ENCODE peak calls at places on chromosome 10, in ten cellular contexts. B, W, I, D, P, A, E, T, Z and H are unnamed samples. For H3K4me1, the result is how much of the 10 kb centered on the place peaks cover.

GRCh38 chr10:118952493-118953295 is 76.8 kb upstream of the NANOS1 start:
- DNase-seq in P (no peak), T (no peak), E (peak), Z (no peak), W (no peak), D (no peak), B (peak), A (no peak), I (no peak), H (no peak)

GRCh38 chr10:73908853-73909611 is 1.9 kb upstream of the PLAU start:
- DNase-seq in Z (peak), B (peak), P (peak), T (no peak), E (no peak), A (peak), D (peak), W (peak), I (peak), H (peak)

GRCh38 chr10:72800000-72800740 is 93.4 kb upstream of the OIT3 start:
- DNase-seq in W (no peak), B (no peak), Z (no peak), I (no peak), T (no peak), E (no peak), D (no peak), A (no peak), P (peak), H (no peak)

GRCh38 chr10:22321831-22322662 is 1.1 kb downstream of the BMI1 start:
- DNase-seq in Z (peak), A (no peak), E (peak), P (peak), D (peak), B (no peak), I (no peak), T (no peak), W (no peak), H (no peak)

GRCh38 chr10:119758448-119758847 is 32.6 kb downstream of the INPP5F start:
- DNase-seq in E (no peak), Z (no peak), W (no peak), D (no peak), A (no peak), P (no peak), T (no peak), B (no peak), I (no peak), H (no peak)

GRCh38 chr10:33143160-33143728 is 185.2 kb upstream of the ITGB1 start:
- DNase-seq in B (no peak), D (peak), Z (no peak), W (no peak), T (no peak), I (peak), E (no peak), A (no peak), P (peak), H (no peak)

GRCh38 chr10:121005948-121006587 is 154.9 kb downstream of the WDR11 start:
- DNase-seq in B (no peak), E (no peak), D (no peak), I (no peak), Z (no peak), W (no peak), P (no peak), T (no peak), A (no peak), H (no peak)

GRCh38 chr10:48523212-48523819 is 81.6 kb downstream of the ARHGAP22 start:
- DNase-seq in E (peak), B (no peak), W (peak), P (peak), D (no peak), I (no peak), A (peak), T (no peak), Z (peak), H (no peak)

GRCh38 chr10:15370212-15370740 is 813 bp downstream of the FAM171A1 start:
- DNase-seq in Z (no peak), E (peak), W (no peak), T (no peak), A (no peak), B (peak), I (no peak), D (peak), P (peak), H (peak)

GRCh38 chr10:114262478-114262877 is 23.4 kb downstream of the VWA2 start:
- DNase-seq in Z (no peak), B (no peak), E (peak), A (no peak), I (no peak), W (no peak), P (no peak), D (no peak), T (no peak), H (no peak)

GRCh38 chr10:114521250-114521649 is 116.9 kb upstream of the AFAP1L2 start:
- DNase-seq in D (no peak), A (no peak), P (no peak), Z (no peak), T (no peak), B (no peak), E (no peak), W (no peak), I (no peak), H (no peak)

GRCh38 chr10:95655571-95656290 is 780 bp downstream of the ALDH18A1 start:
- DNase-seq in A (peak), T (no peak), I (peak), E (peak), D (no peak), W (no peak), B (no peak), Z (peak), P (peak), H (no peak)

GRCh38 chr10:93995598-93996271 is 2.0 kb downstream of the PLCE1 start:
- DNase-seq in D (no peak), W (no peak), P (peak), E (no peak), T (no peak), Z (no peak), I (no peak), A (no peak), B (no peak), H (no peak)

GRCh38 chr10:116429288-116429977 is 1.8 kb downstream of the PNLIPRP3 start:
- DNase-seq in B (no peak), A (no peak), D (no peak), T (no peak), E (no peak), I (no peak), Z (no peak), W (no peak), P (no peak), H (no peak)

GRCh38 chr10:132272061-132272766 is 35.5 kb downstream of the STK32C start:
- DNase-seq in W (no peak), P (peak), Z (no peak), A (no peak), T (peak), D (no peak), B (no peak), I (no peak), E (no peak), H (no peak)

GRCh38 chr10:124728830-124729661 is 15.1 kb downstream of the FAM53B start:
- DNase-seq in A (no peak), Z (no peak), E (no peak), D (no peak), W (no peak), B (no peak), T (no peak), P (no peak), I (no peak), H (no peak)

GRCh38 chr10:636016-636730 is 53.3 kb downstream of the DIP2C start:
- DNase-seq in P (no peak), D (no peak), A (no peak), T (peak), W (no peak), Z (no peak), B (no peak), I (no peak), E (no peak), H (no peak)
- H3K27ac ChIP-seq in P (no peak), D (no peak), A (no peak), T (no peak), W (no peak), Z (no peak), B (no peak), I (no peak), E (no peak), H (no peak)

DNA sequence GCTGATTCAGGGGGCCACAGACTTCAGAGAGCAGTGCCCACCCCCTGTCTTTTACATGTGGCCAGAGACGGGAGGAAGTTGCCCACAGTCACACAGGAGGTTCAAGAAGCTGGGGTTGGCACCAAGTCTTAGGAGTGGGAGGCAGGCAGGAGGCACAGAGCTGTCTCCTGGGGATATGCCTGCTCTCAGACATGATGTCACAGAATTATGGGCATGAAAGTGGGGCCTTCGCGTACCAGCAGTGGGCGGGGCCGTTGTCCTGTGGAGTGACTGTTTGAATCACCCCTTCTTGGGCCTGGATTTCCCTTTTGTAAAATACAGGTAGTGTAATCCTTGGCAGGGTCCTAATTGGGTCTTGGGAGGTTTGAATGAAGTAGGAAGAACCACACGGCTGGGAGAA is 81.2 kb upstream of the PPIF start:
- DNase-seq in E (no peak), B (no peak), T (no peak), I (no peak), A (no peak), W (no peak), P (no peak), D (no peak), Z (no peak), H (no peak)
- H3K4me1 ChIP-seq in E (under half), B (under half), T (under half), I (under half), A (under half), W (under half), P (under half), D (under half), Z (under half), H (under half)

DNA sequence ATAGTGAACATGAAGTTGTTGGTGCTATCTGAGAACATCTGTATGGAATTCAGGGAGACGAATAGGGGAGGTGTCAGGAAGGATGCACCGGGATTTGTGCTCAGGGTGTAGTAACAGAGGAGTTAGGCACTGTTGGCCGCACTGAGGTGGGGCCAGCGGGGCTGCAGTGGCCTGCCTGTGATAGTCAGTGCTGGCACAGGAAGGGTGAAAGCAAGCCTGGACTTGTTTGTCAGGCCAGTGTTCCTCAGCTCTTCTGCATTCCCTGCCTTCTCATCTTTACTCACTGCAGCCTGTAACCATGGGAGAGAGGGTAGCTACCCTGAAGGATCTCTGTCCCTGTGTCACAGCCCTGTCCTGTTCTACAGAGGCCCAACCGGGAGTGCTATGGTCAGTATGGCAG is 81.3 kb downstream of the SH2D4B start:
- DNase-seq in I (no peak), Z (no peak), D (no peak), A (no peak), W (no peak), B (no peak), E (no peak), P (no peak), T (no peak), H (no peak)
- H3K27ac ChIP-seq in I (no peak), Z (no peak), D (no peak), A (no peak), W (no peak), B (no peak), E (no peak), P (no peak), T (no peak), H (no peak)

DNA sequence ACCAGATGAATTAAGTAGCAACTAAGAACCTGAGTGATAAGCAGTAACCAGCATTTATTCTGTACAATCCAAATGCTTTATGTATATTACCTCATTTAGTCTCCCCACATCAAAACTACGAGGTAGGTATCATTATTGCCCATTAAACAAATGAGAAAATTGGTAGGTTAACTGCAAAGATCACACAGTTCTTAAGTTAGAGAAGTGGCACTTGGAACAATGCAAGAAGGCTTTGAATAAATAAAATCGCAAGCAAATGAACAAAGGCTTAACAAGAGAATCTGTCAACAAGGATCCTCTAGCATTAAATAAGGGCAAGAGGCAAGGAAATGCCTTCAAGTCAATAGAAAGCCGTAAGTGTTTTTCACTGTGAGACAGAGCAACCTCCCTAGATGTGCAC is 70.2 kb downstream of the USP6NL start:
- DNase-seq in I (no peak), T (no peak), P (no peak), W (no peak), D (no peak), Z (no peak), A (no peak), B (no peak), E (no peak), H (no peak)
- H3K4me1 ChIP-seq in I (under half), T (under half), P (under half), W (under half), D (under half), Z (under half), A (under half), B (under half), E (under half), H (under half)

DNA sequence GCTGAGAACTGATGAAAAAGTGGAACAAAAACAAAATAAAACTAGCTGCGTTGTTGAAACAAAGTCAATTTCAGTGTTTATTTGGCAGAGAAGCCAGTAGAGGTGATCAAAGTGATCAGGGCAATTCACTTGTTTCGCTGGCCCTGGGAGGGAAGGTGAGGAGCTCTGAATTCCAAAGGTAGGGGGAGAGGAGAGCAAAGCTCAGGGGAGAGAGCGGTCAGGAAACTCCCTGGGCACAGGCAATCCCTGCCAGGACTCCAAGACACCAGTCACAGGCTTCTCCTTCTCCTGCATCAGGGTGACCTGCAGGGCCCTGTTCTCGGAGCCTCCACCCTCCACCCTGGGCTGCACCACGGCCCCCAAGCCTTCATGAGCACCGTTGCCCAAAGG is 6.8 kb upstream of the KIAA1217 start:
- DNase-seq in A (no peak), W (no peak), B (no peak), D (no peak), E (peak), I (no peak), T (no peak), Z (no peak), P (no peak), H (no peak)
- H3K27ac ChIP-seq in A (no peak), W (no peak), B (no peak), D (no peak), E (no peak), I (no peak), T (no peak), Z (no peak), P (no peak), H (no peak)

GRCh38 chr10:123139165-123139520 is 3.4 kb downstream of the HMX3 start:
- DNase-seq in I (no peak), B (no peak), P (no peak), Z (no peak), W (no peak), T (no peak), A (no peak), E (no peak), D (no peak), H (no peak)
- H3K4me1 ChIP-seq in I (half or more), B (under half), P (under half), Z (under half), W (under half), T (under half), A (under half), E (under half), D (half or more), H (half or more)

DNA sequence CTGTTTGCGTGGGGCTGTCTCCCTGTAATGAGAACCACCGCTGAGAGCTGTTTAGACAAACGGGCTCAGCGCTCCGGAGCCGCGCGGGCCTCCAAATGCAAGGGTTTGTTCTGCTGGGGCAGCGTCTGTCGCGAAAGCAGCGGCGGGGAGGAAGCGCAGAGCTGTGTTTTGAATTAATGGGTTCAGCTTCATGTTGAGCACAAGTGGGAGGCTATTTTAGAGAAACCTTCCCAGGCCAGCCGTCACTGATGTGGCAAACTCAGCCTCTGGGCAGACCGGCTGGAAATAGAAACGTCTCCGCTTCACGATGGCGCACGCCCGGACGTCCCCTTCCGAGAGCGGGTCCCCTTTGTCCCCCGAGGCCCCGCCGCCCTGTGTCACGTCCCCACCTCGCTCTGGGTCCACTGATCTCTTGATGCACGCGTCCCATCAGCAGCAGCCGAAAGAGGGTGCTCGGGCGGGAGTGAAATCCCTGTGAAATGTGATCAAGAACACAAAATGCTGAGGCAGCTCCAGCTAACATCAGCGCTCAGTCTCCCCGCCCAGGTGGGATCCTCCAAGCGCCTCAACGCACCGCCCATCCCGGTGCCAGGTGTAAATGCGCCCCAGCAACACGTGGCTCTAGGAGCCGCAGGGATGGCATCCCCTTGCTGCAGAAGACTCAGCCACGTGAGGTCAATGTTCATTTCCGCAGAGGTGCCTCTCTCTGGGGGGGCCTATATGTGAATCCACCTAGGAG is 44.9 kb downstream of the BAMBI start:
- DNase-seq in T (peak), Z (peak), E (peak), B (no peak), W (peak), I (no peak), P (peak), A (no peak), D (no peak), H (no peak)
- H3K27ac ChIP-seq in T (no peak), Z (peak), E (no peak), B (no peak), W (peak), I (no peak), P (peak), A (no peak), D (no peak), H (no peak)

GRCh38 chr10:98135222-98135899 is 904 bp downstream of the R3HCC1L start:
- DNase-seq in D (no peak), T (no peak), P (no peak), Z (peak), I (no peak), A (no peak), E (no peak), B (no peak), W (no peak), H (no peak)
- H3K4me1 ChIP-seq in D (under half), T (under half), P (under half), Z (under half), I (under half), A (under half), E (under half), B (under half), W (under half), H (under half)

GRCh38 chr10:89785095-89785494 is 83.7 kb downstream of the KIF20B start:
- DNase-seq in B (peak), D (no peak), I (peak), E (no peak), W (no peak), T (no peak), Z (peak), P (no peak), A (no peak), H (no peak)
- H3K27ac ChIP-seq in B (no peak), D (no peak), I (no peak), E (no peak), W (no peak), T (no peak), Z (no peak), P (no peak), A (no peak), H (no peak)

GRCh38 chr10:113053881-113054280 is 103.8 kb downstream of the TCF7L2 start:
- DNase-seq in Z (no peak), P (no peak), E (peak), I (no peak), B (no peak), A (no peak), T (no peak), D (no peak), W (no peak), H (no peak)
- H3K4me1 ChIP-seq in Z (half or more), P (under half), E (half or more), I (under half), B (half or more), A (under half), T (under half), D (under half), W (under half), H (under half)